ENCODE peak calls at places on chromosome 10, in nine cellular contexts. T is dorsolateral prefrontal cortex; X is fibroblast of pulmonary artery; U is endothelial cell; P is astrocyte of the hippocampus; M is naive thymus-derived CD8-positive, alpha-beta T cell; Y is AG09309; J is MCF 10A; Q is iPS-NIHi11. F is an unnamed sample.
A peak's percentile ranks its signal among the peaks of the same experiment; 100 is the strongest.

GRCh38 chr10:43223056-43223455 is 43.8 kb downstream of the RASGEF1A start:
- DNase-seq in M (no peak), P (no peak), U (no peak), Q (no peak), Y (no peak), X (no peak), T (no peak), J (no peak), F (no peak)

GRCh38 chr10:72308320-72308987 is 34.7 kb downstream of the DDIT4 start:
- DNase-seq in Q (no peak), Y (no peak), T (no peak), U (no peak), J (peak; percentile 87), X (peak; percentile 98), M (no peak), P (peak; percentile 84), F (no peak)

GRCh38 chr10:123945506-123945905 is 53.9 kb upstream of the CPXM2 start:
- DNase-seq in T (no peak), X (peak; percentile 5), U (no peak), M (no peak), Y (peak; percentile 27), Q (peak; percentile 50), P (peak; percentile 22), J (peak; percentile 32), F (peak; percentile 72)

GRCh38 chr10:1531883-1532597 is 205.3 kb downstream of the ADARB2 start:
- DNase-seq in Y (no peak), M (no peak), J (no peak), X (no peak), Q (no peak), U (no peak), P (no peak), T (no peak), F (no peak)

GRCh38 chr10:67788028-67788886 is 49.7 kb downstream of the DNAJC12 start:
- DNase-seq in U (peak; percentile 77), X (peak; percentile 28), M (peak; percentile 45), Q (peak; percentile 82), J (peak; percentile 47), Y (no peak), T (no peak), P (peak; percentile 14), F (no peak)

GRCh38 chr10:128437786-128438350 is 311.6 kb upstream of the MKI67 start:
- DNase-seq in Y (no peak), U (no peak), J (no peak), T (no peak), M (no peak), Q (no peak), P (no peak), X (no peak), F (no peak)

GRCh38 chr10:86345296-86346168 is 21.1 kb downstream of the GRID1 start:
- DNase-seq in M (no peak), Y (no peak), T (peak; percentile 29), U (no peak), J (peak; percentile 33), Q (peak; percentile 53), P (peak; percentile 20), X (no peak), F (no peak)

GRCh38 chr10:103745264-103746247 is 109.8 kb downstream of the SH3PXD2A start:
- DNase-seq in J (peak; percentile 93), U (no peak), Q (peak; percentile 53), P (no peak), T (no peak), Y (no peak), M (no peak), X (no peak), F (no peak)

GRCh38 chr10:59560990-59561389 is 148.7 kb downstream of the SLC16A9 start:
- DNase-seq in T (no peak), M (no peak), P (no peak), Y (no peak), U (no peak), X (no peak), J (no peak), Q (no peak), F (no peak)

GRCh38 chr10:118501637-118502440 is 93.6 kb downstream of the PRLHR start:
- DNase-seq in Y (peak; percentile 14), J (peak; percentile 98), P (peak; percentile 66), M (no peak), T (no peak), Q (peak; percentile 11), U (no peak), X (peak; percentile 87), F (no peak)

GRCh38 chr10:92527716-92528115 is 46.2 kb downstream of the IDE start:
- DNase-seq in Q (no peak), T (no peak), Y (no peak), M (no peak), J (no peak), U (no peak), P (no peak), X (no peak), F (peak; percentile 2)

GRCh38 chr10:80260295-80261243 is 28.9 kb downstream of the MAT1A start:
- DNase-seq in M (peak; percentile 7), J (peak; percentile 55), Q (peak; percentile 65), U (peak; percentile 71), Y (no peak), P (peak; percentile 58), X (peak; percentile 18), T (no peak), F (peak; percentile 72)

GRCh38 chr10:83458611-83459010 is 680.7 kb upstream of the GHITM start:
- DNase-seq in T (no peak), P (no peak), Q (no peak), X (no peak), M (no peak), Y (no peak), U (no peak), J (no peak), F (no peak)

GRCh38 chr10:844552-844951 is 87.0 kb downstream of the LARP4B start:
- DNase-seq in U (no peak), X (peak; percentile 18), J (no peak), P (peak; percentile 62), Q (no peak), T (no peak), M (no peak), Y (peak; percentile 25), F (no peak)

GRCh38 chr10:49610015-49610734 is at the start of gene SLC18A3:
- DNase-seq in Q (peak; percentile 62), U (no peak), M (no peak), P (peak; percentile 18), J (no peak), X (no peak), T (peak; percentile 8), Y (no peak), F (peak; percentile 63)

GRCh38 chr10:53754851-53755250 is 982.3 kb upstream of the MBL2 start:
- DNase-seq in Q (no peak), J (no peak), T (no peak), U (peak; percentile 4), X (no peak), P (peak; percentile 2), M (no peak), Y (no peak), F (peak; percentile 61)

GRCh38 chr10:101397140-101397539 is 43.2 kb downstream of the BTRC start:
- DNase-seq in U (peak; percentile 37), X (peak; percentile 90), Y (peak; percentile 10), M (peak; percentile 61), J (no peak), Q (peak; percentile 55), T (no peak), P (peak; percentile 67), F (peak; percentile 76)

GRCh38 chr10:96299383-96299782 is 4.9 kb upstream of the DNTT start:
- DNase-seq in P (no peak), T (no peak), Q (no peak), U (no peak), J (no peak), X (no peak), Y (no peak), M (peak; percentile 60), F (no peak)

F was measured in left kidney.